ENCODE peak calls at places on chromosomes 11 and 22, in ten cellular contexts. One of them, this sample, is unnamed. For H3K4me1, the result is how much of the 10 kb centered on the place peaks cover.

GRCh38 chr11:93849751-93850584 is 450 bp downstream of the VSTM5 start:
- DNase-seq in neuronal stem cell: peak
- DNase-seq in thyroid gland: peak
- DNase-seq in fibroblast of lung: peak
- DNase-seq in tibial nerve: no peak
- DNase-seq in upper lobe of left lung: no peak
- DNase-seq in right atrium auricular region: peak
- DNase-seq in right lobe of liver: peak
- DNase-seq in CD4-positive, alpha-beta memory T cell: no peak
- DNase-seq in thoracic aorta: no peak
- DNase-seq in this sample: peak

GRCh38 chr11:65491614-65492386 is 7.0 kb upstream of the MALAT1 start:
- DNase-seq in neuronal stem cell: no peak
- DNase-seq in thyroid gland: peak
- DNase-seq in fibroblast of lung: peak
- DNase-seq in tibial nerve: peak
- DNase-seq in upper lobe of left lung: peak
- DNase-seq in right atrium auricular region: peak
- DNase-seq in right lobe of liver: peak
- DNase-seq in CD4-positive, alpha-beta memory T cell: no peak
- DNase-seq in thoracic aorta: peak
- DNase-seq in this sample: peak

GRCh38 chr22:36155702-36156101 is 4.9 kb downstream of the APOL3 start:
- DNase-seq in neuronal stem cell: no peak
- DNase-seq in thyroid gland: peak
- DNase-seq in fibroblast of lung: peak
- DNase-seq in tibial nerve: peak
- DNase-seq in upper lobe of left lung: peak
- DNase-seq in right atrium auricular region: peak
- DNase-seq in right lobe of liver: peak
- DNase-seq in CD4-positive, alpha-beta memory T cell: no peak
- DNase-seq in thoracic aorta: no peak
- DNase-seq in this sample: no peak

GRCh38 chr11:78310500-78310909 is 107.1 kb downstream of the GAB2 start:
- DNase-seq in neuronal stem cell: no peak
- DNase-seq in thyroid gland: no peak
- DNase-seq in fibroblast of lung: peak
- DNase-seq in tibial nerve: peak
- DNase-seq in upper lobe of left lung: no peak
- DNase-seq in right atrium auricular region: peak
- DNase-seq in right lobe of liver: peak
- DNase-seq in CD4-positive, alpha-beta memory T cell: no peak
- DNase-seq in thoracic aorta: peak
- DNase-seq in this sample: peak

GRCh38 chr22:38631724-38632123 is 24.5 kb downstream of the FAM227A start:
- DNase-seq in neuronal stem cell: no peak
- DNase-seq in thyroid gland: no peak
- DNase-seq in fibroblast of lung: no peak
- DNase-seq in tibial nerve: no peak
- DNase-seq in upper lobe of left lung: no peak
- DNase-seq in right atrium auricular region: no peak
- DNase-seq in right lobe of liver: no peak
- DNase-seq in CD4-positive, alpha-beta memory T cell: no peak
- DNase-seq in thoracic aorta: no peak
- DNase-seq in this sample: no peak

GRCh38 chr11:134266440-134266839 is 9.7 kb upstream of the GLB1L3 start:
- DNase-seq in neuronal stem cell: no peak
- DNase-seq in thyroid gland: no peak
- DNase-seq in fibroblast of lung: no peak
- DNase-seq in tibial nerve: no peak
- DNase-seq in upper lobe of left lung: no peak
- DNase-seq in right atrium auricular region: no peak
- DNase-seq in right lobe of liver: no peak
- DNase-seq in CD4-positive, alpha-beta memory T cell: no peak
- DNase-seq in thoracic aorta: no peak
- DNase-seq in this sample: no peak

GRCh38 chr22:29470159-29470855 is 9.7 kb upstream of the NEFH start:
- DNase-seq in neuronal stem cell: peak
- DNase-seq in thyroid gland: peak
- DNase-seq in fibroblast of lung: peak
- DNase-seq in tibial nerve: no peak
- DNase-seq in upper lobe of left lung: peak
- DNase-seq in right atrium auricular region: peak
- DNase-seq in right lobe of liver: peak
- DNase-seq in CD4-positive, alpha-beta memory T cell: peak
- DNase-seq in thoracic aorta: no peak
- DNase-seq in this sample: no peak

GRCh38 chr11:116215471-116216113 is 557.2 kb downstream of the BUD13 start:
- DNase-seq in neuronal stem cell: no peak
- DNase-seq in thyroid gland: no peak
- DNase-seq in fibroblast of lung: no peak
- DNase-seq in tibial nerve: no peak
- DNase-seq in upper lobe of left lung: no peak
- DNase-seq in right atrium auricular region: no peak
- DNase-seq in right lobe of liver: no peak
- DNase-seq in CD4-positive, alpha-beta memory T cell: no peak
- DNase-seq in thoracic aorta: no peak
- DNase-seq in this sample: peak

GRCh38 chr11:65927904-65928397 is 8.7 kb downstream of the DRAP1 start:
- DNase-seq in neuronal stem cell: no peak
- DNase-seq in thyroid gland: peak
- DNase-seq in fibroblast of lung: peak
- DNase-seq in tibial nerve: no peak
- DNase-seq in upper lobe of left lung: peak
- DNase-seq in right atrium auricular region: no peak
- DNase-seq in right lobe of liver: peak
- DNase-seq in CD4-positive, alpha-beta memory T cell: peak
- DNase-seq in thoracic aorta: no peak
- DNase-seq in this sample: no peak

GRCh38 chr11:57116654-57117053 is 65.1 kb upstream of the LRRC55 start:
- DNase-seq in neuronal stem cell: no peak
- DNase-seq in thyroid gland: peak
- DNase-seq in fibroblast of lung: peak
- DNase-seq in tibial nerve: peak
- DNase-seq in upper lobe of left lung: no peak
- DNase-seq in right atrium auricular region: no peak
- DNase-seq in right lobe of liver: no peak
- DNase-seq in CD4-positive, alpha-beta memory T cell: no peak
- DNase-seq in thoracic aorta: no peak
- DNase-seq in this sample: no peak

GRCh38 chr11:103295704-103296103 is 186.5 kb downstream of the DYNC2H1 start:
- DNase-seq in neuronal stem cell: no peak
- DNase-seq in thyroid gland: no peak
- DNase-seq in fibroblast of lung: peak
- DNase-seq in tibial nerve: no peak
- DNase-seq in upper lobe of left lung: no peak
- DNase-seq in right atrium auricular region: no peak
- DNase-seq in right lobe of liver: no peak
- DNase-seq in CD4-positive, alpha-beta memory T cell: no peak
- DNase-seq in thoracic aorta: no peak
- DNase-seq in this sample: no peak

GRCh38 chr11:71418643-71419042 is 29.6 kb downstream of the DHCR7 start:
- DNase-seq in neuronal stem cell: no peak
- DNase-seq in thyroid gland: no peak
- DNase-seq in fibroblast of lung: no peak
- DNase-seq in tibial nerve: no peak
- DNase-seq in upper lobe of left lung: no peak
- DNase-seq in right atrium auricular region: no peak
- DNase-seq in right lobe of liver: no peak
- DNase-seq in CD4-positive, alpha-beta memory T cell: no peak
- DNase-seq in thoracic aorta: no peak
- DNase-seq in this sample: no peak

GRCh38 chr11:112962854-112963367 is 1.7 kb downstream of the NCAM1 start:
- DNase-seq in neuronal stem cell: peak
- DNase-seq in thyroid gland: peak
- DNase-seq in fibroblast of lung: peak
- DNase-seq in tibial nerve: no peak
- DNase-seq in upper lobe of left lung: no peak
- DNase-seq in right atrium auricular region: no peak
- DNase-seq in right lobe of liver: peak
- DNase-seq in CD4-positive, alpha-beta memory T cell: no peak
- DNase-seq in thoracic aorta: peak
- DNase-seq in this sample: no peak

DNA sequence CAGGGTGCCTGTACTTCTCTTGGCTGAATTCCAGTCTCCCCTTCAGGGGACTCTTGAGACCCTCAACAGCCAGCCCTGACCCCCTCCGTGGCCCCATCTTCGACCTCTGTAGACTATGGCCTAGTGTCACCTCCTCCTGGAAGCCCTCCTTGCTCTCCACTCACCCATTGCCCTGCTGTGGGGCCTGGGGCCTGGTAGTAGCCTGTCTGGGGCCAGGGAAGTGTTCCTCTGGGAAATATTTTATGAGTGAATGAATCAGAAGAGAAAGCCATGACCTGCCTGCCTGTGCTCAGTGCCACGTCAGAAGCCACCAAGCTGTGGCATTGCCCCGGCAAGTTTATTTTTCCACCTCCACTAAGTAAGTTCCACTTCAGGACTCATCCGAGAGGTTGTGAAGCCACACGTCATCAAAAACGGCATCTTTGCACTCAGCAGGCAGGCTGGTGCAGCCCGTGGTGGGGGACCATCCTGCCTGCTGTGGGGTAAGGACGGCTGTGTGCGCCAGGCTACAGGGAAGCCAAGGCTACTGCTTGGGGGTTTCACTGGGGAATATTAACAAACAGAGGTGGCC is 59.6 kb upstream of the PPARA start:
- DNase-seq in neuronal stem cell: no peak
- DNase-seq in thyroid gland: no peak
- DNase-seq in fibroblast of lung: no peak
- DNase-seq in tibial nerve: no peak
- DNase-seq in upper lobe of left lung: no peak
- DNase-seq in right atrium auricular region: no peak
- DNase-seq in right lobe of liver: peak
- DNase-seq in CD4-positive, alpha-beta memory T cell: no peak
- DNase-seq in thoracic aorta: no peak
- DNase-seq in this sample: no peak
- H3K4me1 ChIP-seq in neuronal stem cell: under half
- H3K4me1 ChIP-seq in thyroid gland: under half
- H3K4me1 ChIP-seq in fibroblast of lung: half or more
- H3K4me1 ChIP-seq in tibial nerve: under half
- H3K4me1 ChIP-seq in upper lobe of left lung: half or more
- H3K4me1 ChIP-seq in right atrium auricular region: half or more
- H3K4me1 ChIP-seq in right lobe of liver: under half
- H3K4me1 ChIP-seq in CD4-positive, alpha-beta memory T cell: under half
- H3K4me1 ChIP-seq in thoracic aorta: half or more
- H3K4me1 ChIP-seq in this sample: under half

GRCh38 chr22:19959043-19959586 is 17.5 kb upstream of the TXNRD2 start:
- DNase-seq in neuronal stem cell: peak
- DNase-seq in thyroid gland: peak
- DNase-seq in fibroblast of lung: peak
- DNase-seq in tibial nerve: peak
- DNase-seq in upper lobe of left lung: peak
- DNase-seq in right atrium auricular region: peak
- DNase-seq in right lobe of liver: peak
- DNase-seq in CD4-positive, alpha-beta memory T cell: no peak
- DNase-seq in thoracic aorta: peak
- DNase-seq in this sample: peak
- H3K4me3 ChIP-seq in neuronal stem cell: no peak
- H3K4me3 ChIP-seq in thyroid gland: peak
- H3K4me3 ChIP-seq in fibroblast of lung: no peak
- H3K4me3 ChIP-seq in tibial nerve: peak
- H3K4me3 ChIP-seq in upper lobe of left lung: peak
- H3K4me3 ChIP-seq in right atrium auricular region: no peak
- H3K4me3 ChIP-seq in right lobe of liver: peak
- H3K4me3 ChIP-seq in CD4-positive, alpha-beta memory T cell: no peak
- H3K4me3 ChIP-seq in thoracic aorta: peak
- H3K4me3 ChIP-seq in this sample: peak

DNA sequence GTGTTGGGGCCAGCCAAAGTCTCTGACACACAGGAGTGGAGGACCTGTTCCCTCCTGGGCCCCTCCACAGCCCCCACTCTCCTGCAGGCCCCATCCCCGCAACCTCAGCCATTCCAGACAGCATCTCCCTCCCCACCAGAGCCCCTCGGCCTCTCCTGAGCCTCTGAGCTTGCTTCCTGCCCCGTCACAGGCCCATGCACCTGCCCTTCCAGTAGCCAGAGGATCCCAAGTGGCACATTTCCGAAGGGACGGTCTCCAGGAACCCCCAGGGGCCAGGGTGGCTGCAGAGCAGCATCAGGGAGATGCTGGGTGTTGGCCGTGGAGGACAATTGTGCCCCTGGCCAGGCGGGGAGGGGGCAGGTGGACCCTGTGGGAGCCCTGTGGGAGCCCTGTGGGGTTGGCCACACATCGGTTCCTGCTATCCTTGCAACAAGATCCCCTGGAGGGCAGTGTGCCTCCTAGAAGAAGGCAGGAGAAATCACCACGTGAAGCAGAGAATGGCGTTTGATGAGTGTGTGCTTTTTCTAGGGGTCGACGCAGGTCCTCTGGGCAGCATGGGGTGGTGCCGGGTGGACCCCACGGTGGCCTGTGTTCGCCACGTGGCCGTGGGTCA is 45.3 kb upstream of the PPARA start:
- DNase-seq in neuronal stem cell: no peak
- DNase-seq in thyroid gland: no peak
- DNase-seq in fibroblast of lung: no peak
- DNase-seq in tibial nerve: no peak
- DNase-seq in upper lobe of left lung: no peak
- DNase-seq in right atrium auricular region: no peak
- DNase-seq in right lobe of liver: no peak
- DNase-seq in CD4-positive, alpha-beta memory T cell: no peak
- DNase-seq in thoracic aorta: no peak
- DNase-seq in this sample: no peak
- H3K4me1 ChIP-seq in neuronal stem cell: under half
- H3K4me1 ChIP-seq in thyroid gland: under half
- H3K4me1 ChIP-seq in fibroblast of lung: half or more
- H3K4me1 ChIP-seq in tibial nerve: under half
- H3K4me1 ChIP-seq in upper lobe of left lung: half or more
- H3K4me1 ChIP-seq in right atrium auricular region: half or more
- H3K4me1 ChIP-seq in right lobe of liver: under half
- H3K4me1 ChIP-seq in CD4-positive, alpha-beta memory T cell: under half
- H3K4me1 ChIP-seq in thoracic aorta: half or more
- H3K4me1 ChIP-seq in this sample: half or more

DNA sequence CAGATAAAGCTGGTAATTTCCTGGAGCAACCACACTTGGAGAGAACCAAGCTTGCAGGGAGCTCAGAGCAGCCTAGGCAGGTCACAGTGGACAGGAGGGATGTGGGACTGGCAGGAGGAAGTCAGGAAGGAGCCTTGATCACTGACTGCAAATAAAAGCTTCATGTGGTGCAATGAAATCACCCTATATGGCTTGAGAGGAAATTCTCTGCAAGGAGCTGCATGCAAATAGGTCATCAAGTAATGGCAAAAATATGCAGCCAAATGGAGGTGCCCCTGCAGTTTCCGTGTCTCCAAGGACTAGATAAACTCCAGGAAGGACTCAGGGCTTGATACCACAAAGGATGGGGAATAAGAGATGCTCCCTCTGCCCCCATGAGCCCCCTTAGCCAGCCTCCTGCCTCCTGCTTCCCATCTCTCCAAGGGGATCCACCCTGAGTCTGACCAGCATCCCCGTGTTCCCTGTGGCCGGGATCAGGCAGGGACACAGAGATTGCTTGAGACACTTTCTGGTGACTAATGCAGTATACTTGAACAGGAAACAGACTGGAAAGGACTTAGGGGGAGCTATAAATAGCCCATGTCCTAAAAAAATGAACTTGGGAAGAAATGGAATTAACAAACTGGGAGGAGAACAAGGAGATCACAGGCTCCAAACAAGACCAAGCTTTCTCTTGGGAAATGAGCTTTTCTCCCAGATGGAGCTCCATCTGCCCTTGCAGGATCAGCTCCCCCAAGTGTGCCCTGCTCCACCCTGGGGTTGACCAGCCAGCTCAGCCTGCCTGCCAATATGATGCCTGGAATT is 23.9 kb upstream of the MICAL2 start:
- DNase-seq in neuronal stem cell: no peak
- DNase-seq in thyroid gland: peak
- DNase-seq in fibroblast of lung: peak
- DNase-seq in tibial nerve: peak
- DNase-seq in upper lobe of left lung: peak
- DNase-seq in right atrium auricular region: peak
- DNase-seq in right lobe of liver: no peak
- DNase-seq in CD4-positive, alpha-beta memory T cell: no peak
- DNase-seq in thoracic aorta: peak
- DNase-seq in this sample: peak
- H3K4me3 ChIP-seq in neuronal stem cell: no peak
- H3K4me3 ChIP-seq in thyroid gland: no peak
- H3K4me3 ChIP-seq in fibroblast of lung: peak
- H3K4me3 ChIP-seq in tibial nerve: no peak
- H3K4me3 ChIP-seq in upper lobe of left lung: no peak
- H3K4me3 ChIP-seq in right atrium auricular region: no peak
- H3K4me3 ChIP-seq in right lobe of liver: no peak
- H3K4me3 ChIP-seq in CD4-positive, alpha-beta memory T cell: peak
- H3K4me3 ChIP-seq in thoracic aorta: peak
- H3K4me3 ChIP-seq in this sample: peak